ENCODE peak calls at places on chromosomes 5 and 9, in four cellular contexts. V is heart right ventricle, G is AG10803, P is progenitor cell of endocrine pancreas. O is an unnamed sample.
A peak's percentile ranks its signal among the peaks of the same experiment; 100 is the strongest.

GRCh38 chr9:128712451-128713410 is 10.4 kb downstream of the PKN3 start:
- DNase-seq in G (no peak), V (no peak), P (no peak), O (no peak)

GRCh38 chr5:176820937-176821336 is 10.6 kb downstream of the UNC5A start:
- DNase-seq in V (no peak), G (no peak), P (no peak), O (no peak)

GRCh38 chr9:79287152-79287766 is 284.5 kb upstream of the TLE4 start:
- DNase-seq in V (no peak), G (no peak), P (no peak), O (no peak)

GRCh38 chr5:96049398-96050272 is 88.0 kb upstream of the ELL2 start:
- DNase-seq in P (no peak), G (peak; percentile 83), V (no peak), O (no peak)

GRCh38 chr5:45414620-45415551 is 281.3 kb downstream of the HCN1 start:
- DNase-seq in V (no peak), P (no peak), G (no peak), O (no peak)

GRCh38 chr9:84851935-84852585 is 182.5 kb downstream of the NTRK2 start:
- DNase-seq in V (peak; percentile 66), P (no peak), G (peak; percentile 97), O (no peak)

GRCh38 chr9:5110867-5111681 is 74.4 kb downstream of the INSL6 start:
- DNase-seq in G (no peak), P (no peak), V (no peak), O (no peak)

GRCh38 chr9:77806697-77807096 is 158.6 kb upstream of the GNA14 start:
- DNase-seq in G (peak; percentile 37), V (no peak), P (no peak), O (no peak)

GRCh38 chr5:32339198-32339597 is 26.5 kb upstream of the MTMR12 start:
- DNase-seq in P (no peak), G (no peak), V (no peak), O (no peak)

GRCh38 chr5:61604626-61605025 is 272.6 kb downstream of the ZSWIM6 start:
- DNase-seq in V (no peak), G (peak; percentile 8), P (no peak), O (no peak)

GRCh38 chr5:175824621-175825020 is 46.8 kb upstream of the CPLX2 start:
- DNase-seq in V (no peak), P (no peak), G (no peak), O (no peak)

GRCh38 chr9:114551750-114552685 is 35.6 kb upstream of the ATP6V1G1 start:
- DNase-seq in P (no peak), G (peak; percentile 93), V (peak; percentile 49), O (peak; percentile 44)

GRCh38 chr5:14838396-14839319 is 32.9 kb downstream of the ANKH start:
- DNase-seq in V (no peak), P (no peak), G (no peak), O (no peak)

GRCh38 chr9:74777136-74777879 is 110.4 kb downstream of the TRPM6 start:
- DNase-seq in V (peak; percentile 62), G (peak; percentile 57), P (peak; percentile 42), O (peak; percentile 75)

GRCh38 chr5:107404595-107405366 is 266.0 kb downstream of the EFNA5 start:
- DNase-seq in V (no peak), P (no peak), G (no peak), O (no peak)

GRCh38 chr5:73625905-73626811 is at the start of gene ARHGEF28:
- DNase-seq in G (peak; percentile 42), P (peak; percentile 20), V (peak; percentile 36), O (peak; percentile 79)

GRCh38 chr9:124013263-124014211 is 2.0 kb downstream of the LHX2 start:
- DNase-seq in P (no peak), V (no peak), G (no peak), O (peak; percentile 49)

GRCh38 chr5:176440932-176441706 is 7.1 kb upstream of the FAF2 start:
- DNase-seq in P (no peak), G (no peak), V (no peak), O (no peak)

GRCh38 chr5:135055385-135055784 is 21.4 kb upstream of the PITX1 start:
- DNase-seq in P (no peak), V (peak; percentile 70), G (no peak), O (no peak)

GRCh38 chr9:84862786-84863185 is 193.3 kb downstream of the NTRK2 start:
- DNase-seq in G (peak; percentile 67), P (no peak), V (peak; percentile 23), O (no peak)

GRCh38 chr5:106418196-106418595 is 1252.5 kb downstream of the EFNA5 start:
- DNase-seq in G (peak; percentile 5), V (no peak), P (no peak), O (no peak)

GRCh38 chr9:84652496-84653081 is 16.9 kb upstream of the NTRK2 start:
- DNase-seq in G (no peak), P (no peak), V (no peak), O (no peak)

GRCh38 chr9:122337561-122337939 is 33.3 kb upstream of the PTGS1 start:
- DNase-seq in G (no peak), P (no peak), V (no peak), O (no peak)

GRCh38 chr5:38258319-38259061 is at the start of gene EGFLAM:
- DNase-seq in P (peak; percentile 55), G (no peak), V (peak; percentile 52), O (peak; percentile 87)

GRCh38 chr5:116970318-116970717 is 395.7 kb upstream of the SEMA6A start:
- DNase-seq in V (no peak), P (no peak), G (no peak), O (no peak)

GRCh38 chr5:67021031-67021430 is 175.6 kb downstream of the CD180 start:
- DNase-seq in G (no peak), V (no peak), P (no peak), O (no peak)

GRCh38 chr5:74422671-74423070 is 217.9 kb downstream of the ENC1 start:
- DNase-seq in G (no peak), V (no peak), P (no peak), O (no peak)

GRCh38 chr5:172909931-172910502 is 49.2 kb upstream of the RPL26L1 start:
- DNase-seq in G (peak; percentile 76), V (no peak), P (no peak), O (no peak)

GRCh38 chr5:56360816-56361215 is 127.7 kb upstream of the ANKRD55 start:
- DNase-seq in V (no peak), P (no peak), G (peak; percentile 37), O (no peak)

GRCh38 chr9:33620738-33621439 is 96.8 kb downstream of the ANKRD18B start:
- DNase-seq in V (no peak), G (peak; percentile 76), P (no peak), O (no peak)

GRCh38 chr5:177320879-177321278 is 9.2 kb upstream of the MXD3 start:
- DNase-seq in P (no peak), G (no peak), V (no peak), O (no peak)

GRCh38 chr5:124126504-124127240 is 614.7 kb downstream of the CSNK1G3 start:
- DNase-seq in G (no peak), V (no peak), P (no peak), O (no peak)

GRCh38 chr5:124121198-124121597 is 609.2 kb downstream of the CSNK1G3 start:
- DNase-seq in P (no peak), G (no peak), V (no peak), O (no peak)

GRCh38 chr5:124124711-124125229 is 612.8 kb downstream of the CSNK1G3 start:
- DNase-seq in G (no peak), V (no peak), P (no peak), O (no peak)
- TF ChIP-seq CTCF in G (no peak), V (no peak), P (no peak), O (no peak)

DNA sequence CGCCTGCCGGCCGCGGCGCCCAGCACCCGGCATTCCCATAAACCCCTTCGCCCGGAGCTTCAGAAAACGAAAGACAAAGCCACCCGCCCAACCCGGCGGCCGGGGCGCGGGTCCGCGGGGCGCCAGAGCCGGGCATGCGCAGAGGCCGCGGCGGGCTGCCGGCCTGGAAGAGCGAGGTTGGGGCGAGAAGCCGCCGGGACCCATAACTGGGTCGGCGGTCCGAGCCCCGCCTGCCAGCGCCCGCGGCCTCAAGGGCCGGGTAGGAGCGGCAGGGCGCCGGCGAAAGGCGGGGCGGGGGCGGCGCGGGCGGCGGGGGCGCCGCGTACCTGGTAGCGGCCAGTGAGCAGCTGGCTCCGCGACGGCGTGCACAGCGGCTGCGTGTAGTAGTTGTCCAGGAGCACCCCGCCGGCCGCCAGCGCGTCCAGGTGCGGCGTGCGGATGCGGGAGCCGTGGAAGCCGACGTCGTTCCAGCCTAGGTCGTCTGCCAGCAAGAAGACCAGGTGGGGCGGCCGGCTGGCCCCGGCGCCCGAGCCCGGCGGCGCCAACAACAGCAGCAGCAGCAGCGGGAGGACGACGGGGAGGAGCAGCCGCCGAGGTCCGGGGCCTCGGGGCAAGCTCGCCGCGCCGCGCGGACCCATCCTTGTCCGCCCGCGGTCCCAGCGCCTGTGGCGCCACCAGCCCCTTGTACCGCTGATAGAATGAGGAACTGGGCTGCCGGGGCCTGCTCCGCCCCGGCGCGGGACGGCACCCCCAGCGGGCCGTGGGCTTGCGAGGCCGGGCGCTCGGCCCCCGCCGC is at the start of gene ARSB:
- DNase-seq in V (peak; percentile 87), P (peak; percentile 83), G (peak; percentile 78), O (peak; percentile 89)
- TF ChIP-seq CTCF in V (peak; percentile 62), P (peak; percentile 43), G (peak; percentile 46), O (no peak)

DNA sequence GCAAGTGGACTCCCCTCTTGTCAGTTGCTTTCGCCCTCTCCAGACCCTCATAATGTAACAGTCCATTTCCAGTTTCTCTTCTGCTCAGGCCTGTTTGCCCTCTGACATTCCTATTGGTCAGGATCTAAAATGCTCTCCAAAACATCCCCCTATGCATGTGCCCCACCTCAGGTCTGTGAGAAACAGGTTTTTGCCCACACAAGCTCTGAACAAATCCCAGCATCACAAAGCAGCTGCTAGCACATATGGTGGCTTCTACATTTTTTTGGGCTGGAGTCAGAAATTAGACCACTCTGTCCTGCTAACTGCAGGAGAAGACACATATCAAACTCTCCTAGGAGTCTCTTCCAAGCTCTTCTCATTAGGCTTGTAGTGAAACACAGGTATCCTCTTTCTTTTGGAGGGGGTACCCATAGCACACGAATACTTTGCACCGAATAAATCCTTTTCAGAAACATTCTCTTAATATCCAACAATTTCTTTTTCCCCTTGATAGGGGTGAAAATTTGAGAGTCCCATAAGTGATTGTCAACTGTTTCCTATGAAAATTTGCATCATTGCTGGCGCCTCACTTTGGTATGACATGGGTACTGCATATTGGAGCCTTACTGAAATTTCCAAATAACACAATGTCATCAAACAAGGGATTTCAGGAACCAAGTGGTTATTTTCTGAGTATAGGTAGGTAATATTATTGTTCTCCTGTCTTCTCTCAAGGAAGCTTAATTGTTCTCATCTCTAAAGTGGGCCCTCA is 19.3 kb upstream of the HSPA9 start:
- DNase-seq in P (no peak), G (no peak), V (no peak), O (no peak)
- TF ChIP-seq CTCF in P (peak; percentile 46), G (peak; percentile 39), V (peak; percentile 13), O (peak; percentile 5)

GRCh38 chr9:2872307-2872940 is 28.5 kb upstream of the PUM3 start:
- DNase-seq in G (peak; percentile 29), V (no peak), P (no peak), O (peak; percentile 9)
- TF ChIP-seq CTCF in G (peak; percentile 51), V (peak; percentile 33), P (peak; percentile 50), O (peak; percentile 31)

GRCh38 chr5:69166686-69167487 is at the start of gene CCNB1:
- DNase-seq in P (peak; percentile 96), G (peak; percentile 94), V (peak; percentile 97), O (peak; percentile 97)
- TF ChIP-seq CTCF in P (no peak), G (no peak), V (no peak), O (no peak)